ENCODE peak calls at places on chromosome 12, in nine cellular contexts. One of them, this sample, is unnamed.

GRCh38 chr12:120301962-120302815 is at the start of gene SIRT4:
- DNase-seq in psoas muscle: peak
- DNase-seq in cardiac fibroblast: peak
- DNase-seq in foreskin fibroblast: peak
- DNase-seq in mesothelial cell of epicardium: peak
- DNase-seq in adrenal gland: peak
- DNase-seq in Peyer's patch: peak
- DNase-seq in Calu3: peak
- DNase-seq in HCT116: peak
- DNase-seq in this sample: peak

GRCh38 chr12:80321653-80322052 is 122.4 kb upstream of the PTPRQ start:
- DNase-seq in psoas muscle: no peak
- DNase-seq in cardiac fibroblast: peak
- DNase-seq in foreskin fibroblast: peak
- DNase-seq in mesothelial cell of epicardium: no peak
- DNase-seq in adrenal gland: no peak
- DNase-seq in Peyer's patch: no peak
- DNase-seq in Calu3: peak
- DNase-seq in HCT116: no peak
- DNase-seq in this sample: no peak

GRCh38 chr12:60094436-60094835 is 498.6 kb downstream of the SLC16A7 start:
- DNase-seq in psoas muscle: no peak
- DNase-seq in cardiac fibroblast: no peak
- DNase-seq in foreskin fibroblast: no peak
- DNase-seq in mesothelial cell of epicardium: no peak
- DNase-seq in adrenal gland: no peak
- DNase-seq in Peyer's patch: no peak
- DNase-seq in Calu3: no peak
- DNase-seq in HCT116: no peak
- DNase-seq in this sample: no peak

GRCh38 chr12:53995311-53996187 is 4.4 kb upstream of the HOXC9 start:
- DNase-seq in psoas muscle: peak
- DNase-seq in cardiac fibroblast: no peak
- DNase-seq in foreskin fibroblast: peak
- DNase-seq in mesothelial cell of epicardium: no peak
- DNase-seq in adrenal gland: no peak
- DNase-seq in Peyer's patch: no peak
- DNase-seq in Calu3: peak
- DNase-seq in HCT116: no peak
- DNase-seq in this sample: no peak

GRCh38 chr12:109779382-109779781 is 53.8 kb downstream of the TRPV4 start:
- DNase-seq in psoas muscle: peak
- DNase-seq in cardiac fibroblast: peak
- DNase-seq in foreskin fibroblast: no peak
- DNase-seq in mesothelial cell of epicardium: no peak
- DNase-seq in adrenal gland: no peak
- DNase-seq in Peyer's patch: no peak
- DNase-seq in Calu3: no peak
- DNase-seq in HCT116: no peak
- DNase-seq in this sample: no peak

GRCh38 chr12:89870413-89871184 is 162.0 kb upstream of the ATP2B1 start:
- DNase-seq in psoas muscle: no peak
- DNase-seq in cardiac fibroblast: no peak
- DNase-seq in foreskin fibroblast: no peak
- DNase-seq in mesothelial cell of epicardium: no peak
- DNase-seq in adrenal gland: no peak
- DNase-seq in Peyer's patch: no peak
- DNase-seq in Calu3: no peak
- DNase-seq in HCT116: no peak
- DNase-seq in this sample: no peak

GRCh38 chr12:123091756-123092155 is 59.1 kb downstream of the PITPNM2 start:
- DNase-seq in psoas muscle: no peak
- DNase-seq in cardiac fibroblast: no peak
- DNase-seq in foreskin fibroblast: no peak
- DNase-seq in mesothelial cell of epicardium: no peak
- DNase-seq in adrenal gland: no peak
- DNase-seq in Peyer's patch: no peak
- DNase-seq in Calu3: no peak
- DNase-seq in HCT116: no peak
- DNase-seq in this sample: no peak

GRCh38 chr12:130074661-130075406 is 87.4 kb upstream of the FZD10 start:
- DNase-seq in psoas muscle: no peak
- DNase-seq in cardiac fibroblast: no peak
- DNase-seq in foreskin fibroblast: no peak
- DNase-seq in mesothelial cell of epicardium: no peak
- DNase-seq in adrenal gland: no peak
- DNase-seq in Peyer's patch: no peak
- DNase-seq in Calu3: no peak
- DNase-seq in HCT116: no peak
- DNase-seq in this sample: no peak

GRCh38 chr12:113987261-113988063 is 21.3 kb upstream of the RBM19 start:
- DNase-seq in psoas muscle: no peak
- DNase-seq in cardiac fibroblast: no peak
- DNase-seq in foreskin fibroblast: no peak
- DNase-seq in mesothelial cell of epicardium: no peak
- DNase-seq in adrenal gland: no peak
- DNase-seq in Peyer's patch: no peak
- DNase-seq in Calu3: no peak
- DNase-seq in HCT116: no peak
- DNase-seq in this sample: no peak

GRCh38 chr12:124428136-124428791 is 133.4 kb downstream of the RFLNA start:
- DNase-seq in psoas muscle: peak
- DNase-seq in cardiac fibroblast: peak
- DNase-seq in foreskin fibroblast: peak
- DNase-seq in mesothelial cell of epicardium: no peak
- DNase-seq in adrenal gland: peak
- DNase-seq in Peyer's patch: no peak
- DNase-seq in Calu3: no peak
- DNase-seq in HCT116: no peak
- DNase-seq in this sample: no peak

GRCh38 chr12:54301428-54302045 is 722 bp upstream of the NFE2 start:
- DNase-seq in psoas muscle: no peak
- DNase-seq in cardiac fibroblast: no peak
- DNase-seq in foreskin fibroblast: no peak
- DNase-seq in mesothelial cell of epicardium: no peak
- DNase-seq in adrenal gland: no peak
- DNase-seq in Peyer's patch: no peak
- DNase-seq in Calu3: no peak
- DNase-seq in HCT116: no peak
- DNase-seq in this sample: no peak

GRCh38 chr12:71548906-71549305 is 109.3 kb downstream of the LGR5 start:
- DNase-seq in psoas muscle: no peak
- DNase-seq in cardiac fibroblast: no peak
- DNase-seq in foreskin fibroblast: no peak
- DNase-seq in mesothelial cell of epicardium: no peak
- DNase-seq in adrenal gland: no peak
- DNase-seq in Peyer's patch: no peak
- DNase-seq in Calu3: no peak
- DNase-seq in HCT116: no peak
- DNase-seq in this sample: no peak

GRCh38 chr12:132734206-132734605 is 23.6 kb downstream of the PGAM5 start:
- DNase-seq in psoas muscle: no peak
- DNase-seq in cardiac fibroblast: no peak
- DNase-seq in foreskin fibroblast: no peak
- DNase-seq in mesothelial cell of epicardium: no peak
- DNase-seq in adrenal gland: no peak
- DNase-seq in Peyer's patch: no peak
- DNase-seq in Calu3: no peak
- DNase-seq in HCT116: no peak
- DNase-seq in this sample: no peak

GRCh38 chr12:560666-561065 is 100.9 kb downstream of the B4GALNT3 start:
- DNase-seq in psoas muscle: no peak
- DNase-seq in cardiac fibroblast: no peak
- DNase-seq in foreskin fibroblast: no peak
- DNase-seq in mesothelial cell of epicardium: no peak
- DNase-seq in adrenal gland: no peak
- DNase-seq in Peyer's patch: no peak
- DNase-seq in Calu3: no peak
- DNase-seq in HCT116: no peak
- DNase-seq in this sample: no peak

GRCh38 chr12:127516467-127516866 is 750.5 kb upstream of the TMEM132C start:
- DNase-seq in psoas muscle: no peak
- DNase-seq in cardiac fibroblast: peak
- DNase-seq in foreskin fibroblast: peak
- DNase-seq in mesothelial cell of epicardium: no peak
- DNase-seq in adrenal gland: no peak
- DNase-seq in Peyer's patch: no peak
- DNase-seq in Calu3: no peak
- DNase-seq in HCT116: no peak
- DNase-seq in this sample: no peak

DNA sequence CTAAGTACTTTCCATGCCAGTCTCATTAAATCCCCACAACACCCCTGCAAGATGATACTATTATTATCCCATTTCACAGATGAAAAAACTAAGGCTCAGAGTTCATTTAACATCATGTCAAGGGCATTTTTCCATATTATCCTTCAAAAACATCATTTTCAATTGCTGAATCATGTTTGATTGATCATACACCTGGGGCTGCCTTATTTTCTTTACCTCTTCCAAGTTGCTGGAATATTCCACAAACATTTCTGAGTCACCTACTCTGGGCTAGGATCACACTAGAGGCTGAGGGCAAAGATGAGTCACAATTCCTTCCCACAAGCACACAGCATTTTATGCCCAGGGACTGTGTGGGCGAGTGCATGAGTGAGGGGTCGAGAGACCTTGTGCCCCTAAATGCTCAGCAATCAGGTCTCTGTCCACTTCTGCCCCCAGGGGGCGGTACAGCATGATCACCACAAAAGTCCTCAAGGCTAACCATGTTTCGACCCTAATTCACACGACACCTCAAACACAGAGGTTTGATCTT is 14.1 kb upstream of the TMEM119 start:
- DNase-seq in psoas muscle: no peak
- DNase-seq in cardiac fibroblast: peak
- DNase-seq in foreskin fibroblast: peak
- DNase-seq in mesothelial cell of epicardium: no peak
- DNase-seq in adrenal gland: peak
- DNase-seq in Peyer's patch: no peak
- DNase-seq in Calu3: peak
- DNase-seq in HCT116: peak
- DNase-seq in this sample: no peak
- TF ChIP-seq CTCF in psoas muscle: no peak
- TF ChIP-seq CTCF in cardiac fibroblast: peak
- TF ChIP-seq CTCF in foreskin fibroblast: peak
- TF ChIP-seq CTCF in mesothelial cell of epicardium: peak
- TF ChIP-seq CTCF in adrenal gland: peak
- TF ChIP-seq CTCF in Peyer's patch: peak
- TF ChIP-seq CTCF in Calu3: no peak
- TF ChIP-seq CTCF in HCT116: peak
- TF ChIP-seq CTCF in this sample: peak

DNA sequence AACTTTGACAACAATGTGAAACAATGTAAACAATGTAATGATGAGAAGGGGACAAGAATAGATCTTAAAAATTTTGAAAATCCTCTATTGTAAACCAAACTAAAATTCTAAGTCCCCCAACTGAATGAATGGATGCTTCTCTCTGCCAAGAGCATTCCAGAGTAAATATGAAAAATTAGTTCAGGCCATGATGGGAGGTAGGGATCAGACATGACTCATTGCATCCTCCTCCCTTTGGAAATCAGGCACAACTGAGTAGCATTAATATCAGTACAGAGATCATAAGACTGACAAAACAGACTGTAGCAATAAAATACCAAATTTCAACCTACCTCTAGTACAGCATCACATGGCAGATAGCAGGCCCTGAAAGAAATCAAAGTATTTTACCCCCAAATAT is 559.9 kb downstream of the C12orf50 start:
- DNase-seq in psoas muscle: no peak
- DNase-seq in cardiac fibroblast: peak
- DNase-seq in foreskin fibroblast: no peak
- DNase-seq in mesothelial cell of epicardium: no peak
- DNase-seq in adrenal gland: no peak
- DNase-seq in Peyer's patch: no peak
- DNase-seq in Calu3: no peak
- DNase-seq in HCT116: no peak
- DNase-seq in this sample: no peak
- TF ChIP-seq CTCF in psoas muscle: no peak
- TF ChIP-seq CTCF in cardiac fibroblast: no peak
- TF ChIP-seq CTCF in foreskin fibroblast: no peak
- TF ChIP-seq CTCF in mesothelial cell of epicardium: no peak
- TF ChIP-seq CTCF in adrenal gland: no peak
- TF ChIP-seq CTCF in Peyer's patch: no peak
- TF ChIP-seq CTCF in Calu3: no peak
- TF ChIP-seq CTCF in HCT116: no peak
- TF ChIP-seq CTCF in this sample: no peak

GRCh38 chr12:2812290-2813213 is at the start of gene ITFG2:
- DNase-seq in psoas muscle: peak
- DNase-seq in cardiac fibroblast: peak
- DNase-seq in foreskin fibroblast: peak
- DNase-seq in mesothelial cell of epicardium: peak
- DNase-seq in adrenal gland: peak
- DNase-seq in Peyer's patch: peak
- DNase-seq in Calu3: peak
- DNase-seq in HCT116: peak
- DNase-seq in this sample: peak

GRCh38 chr12:2811791-2812190 is 677 bp upstream of the ITFG2 start:
- DNase-seq in psoas muscle: no peak
- DNase-seq in cardiac fibroblast: no peak
- DNase-seq in foreskin fibroblast: no peak
- DNase-seq in mesothelial cell of epicardium: no peak
- DNase-seq in adrenal gland: no peak
- DNase-seq in Peyer's patch: no peak
- DNase-seq in Calu3: no peak
- DNase-seq in HCT116: no peak
- DNase-seq in this sample: no peak

GRCh38 chr12:2813214-2813554 is 716 bp downstream of the ITFG2 start:
- DNase-seq in psoas muscle: no peak
- DNase-seq in cardiac fibroblast: no peak
- DNase-seq in foreskin fibroblast: no peak
- DNase-seq in mesothelial cell of epicardium: no peak
- DNase-seq in adrenal gland: no peak
- DNase-seq in Peyer's patch: no peak
- DNase-seq in Calu3: no peak
- DNase-seq in HCT116: no peak
- DNase-seq in this sample: no peak

GRCh38 chr12:2813573-2814185 is 1.2 kb downstream of the ITFG2 start:
- DNase-seq in psoas muscle: no peak
- DNase-seq in cardiac fibroblast: peak
- DNase-seq in foreskin fibroblast: peak
- DNase-seq in mesothelial cell of epicardium: peak
- DNase-seq in adrenal gland: peak
- DNase-seq in Peyer's patch: no peak
- DNase-seq in Calu3: peak
- DNase-seq in HCT116: peak
- DNase-seq in this sample: no peak
- TF ChIP-seq CTCF in psoas muscle: peak
- TF ChIP-seq CTCF in cardiac fibroblast: peak
- TF ChIP-seq CTCF in foreskin fibroblast: peak
- TF ChIP-seq CTCF in mesothelial cell of epicardium: peak
- TF ChIP-seq CTCF in adrenal gland: peak
- TF ChIP-seq CTCF in Peyer's patch: peak
- TF ChIP-seq CTCF in Calu3: peak
- TF ChIP-seq CTCF in HCT116: peak
- TF ChIP-seq CTCF in this sample: peak

DNA sequence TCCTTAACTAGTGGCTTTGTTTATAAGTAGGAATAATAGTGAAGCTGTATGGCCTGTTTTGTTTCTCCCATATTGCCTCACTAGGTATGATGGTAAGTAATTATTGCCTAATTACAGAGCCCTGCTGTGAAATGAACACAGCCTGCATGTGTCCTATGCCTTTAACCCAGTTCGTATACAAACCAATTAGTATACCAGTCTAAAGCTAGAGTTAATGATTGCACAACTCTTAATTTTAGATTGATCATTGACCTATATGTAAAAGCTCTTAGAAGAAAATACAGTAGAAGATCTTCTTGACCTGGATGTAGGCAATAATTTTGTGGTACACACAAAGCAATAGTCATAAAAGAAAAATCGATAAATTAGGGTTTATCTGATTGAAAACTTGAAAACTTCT is 250.0 kb downstream of the CCDC91 start:
- DNase-seq in psoas muscle: no peak
- DNase-seq in cardiac fibroblast: no peak
- DNase-seq in foreskin fibroblast: no peak
- DNase-seq in mesothelial cell of epicardium: no peak
- DNase-seq in adrenal gland: no peak
- DNase-seq in Peyer's patch: no peak
- DNase-seq in Calu3: no peak
- DNase-seq in HCT116: no peak
- DNase-seq in this sample: no peak
- TF ChIP-seq CTCF in psoas muscle: no peak
- TF ChIP-seq CTCF in cardiac fibroblast: no peak
- TF ChIP-seq CTCF in foreskin fibroblast: no peak
- TF ChIP-seq CTCF in mesothelial cell of epicardium: no peak
- TF ChIP-seq CTCF in adrenal gland: no peak
- TF ChIP-seq CTCF in Peyer's patch: no peak
- TF ChIP-seq CTCF in Calu3: no peak
- TF ChIP-seq CTCF in HCT116: no peak
- TF ChIP-seq CTCF in this sample: no peak